ENCODE peak calls at places on chromosomes 11 and 22, in nine cellular contexts. One of them, this sample, is unnamed.

GRCh38 chr22:17368727-17369552 is at the start of gene CECR2:
- DNase-seq in SJSA1: no peak
- DNase-seq in lung: peak
- DNase-seq in neural progenitor cell: peak
- DNase-seq in dorsolateral prefrontal cortex: peak
- DNase-seq in gastrocnemius medialis: peak
- DNase-seq in CD4-positive, CD25-positive, alpha-beta regulatory T cell: no peak
- DNase-seq in psoas muscle: peak
- DNase-seq in aorta: no peak
- DNase-seq in this sample: peak

GRCh38 chr11:2760196-2760871 is 60.5 kb upstream of the KCNQ1OT1 start:
- DNase-seq in SJSA1: peak
- DNase-seq in lung: no peak
- DNase-seq in neural progenitor cell: no peak
- DNase-seq in dorsolateral prefrontal cortex: no peak
- DNase-seq in gastrocnemius medialis: no peak
- DNase-seq in CD4-positive, CD25-positive, alpha-beta regulatory T cell: no peak
- DNase-seq in psoas muscle: no peak
- DNase-seq in aorta: peak
- DNase-seq in this sample: no peak

GRCh38 chr11:128516886-128517285 is 70.5 kb downstream of the ETS1 start:
- DNase-seq in SJSA1: no peak
- DNase-seq in lung: no peak
- DNase-seq in neural progenitor cell: no peak
- DNase-seq in dorsolateral prefrontal cortex: no peak
- DNase-seq in gastrocnemius medialis: no peak
- DNase-seq in CD4-positive, CD25-positive, alpha-beta regulatory T cell: peak
- DNase-seq in psoas muscle: no peak
- DNase-seq in aorta: no peak
- DNase-seq in this sample: no peak

GRCh38 chr11:128437137-128437536 is 150.2 kb downstream of the ETS1 start:
- DNase-seq in SJSA1: no peak
- DNase-seq in lung: no peak
- DNase-seq in neural progenitor cell: no peak
- DNase-seq in dorsolateral prefrontal cortex: no peak
- DNase-seq in gastrocnemius medialis: no peak
- DNase-seq in CD4-positive, CD25-positive, alpha-beta regulatory T cell: no peak
- DNase-seq in psoas muscle: no peak
- DNase-seq in aorta: no peak
- DNase-seq in this sample: no peak

GRCh38 chr22:19578180-19579004 is 54.2 kb upstream of the CLDN5 start:
- DNase-seq in SJSA1: no peak
- DNase-seq in lung: no peak
- DNase-seq in neural progenitor cell: no peak
- DNase-seq in dorsolateral prefrontal cortex: no peak
- DNase-seq in gastrocnemius medialis: no peak
- DNase-seq in CD4-positive, CD25-positive, alpha-beta regulatory T cell: no peak
- DNase-seq in psoas muscle: no peak
- DNase-seq in aorta: no peak
- DNase-seq in this sample: no peak

GRCh38 chr11:88246680-88247079 is 71.4 kb upstream of the RAB38 start:
- DNase-seq in SJSA1: no peak
- DNase-seq in lung: no peak
- DNase-seq in neural progenitor cell: no peak
- DNase-seq in dorsolateral prefrontal cortex: no peak
- DNase-seq in gastrocnemius medialis: no peak
- DNase-seq in CD4-positive, CD25-positive, alpha-beta regulatory T cell: no peak
- DNase-seq in psoas muscle: no peak
- DNase-seq in aorta: no peak
- DNase-seq in this sample: no peak

GRCh38 chr11:2779981-2780849 is 80.4 kb upstream of the KCNQ1OT1 start:
- DNase-seq in SJSA1: peak
- DNase-seq in lung: peak
- DNase-seq in neural progenitor cell: no peak
- DNase-seq in dorsolateral prefrontal cortex: peak
- DNase-seq in gastrocnemius medialis: peak
- DNase-seq in CD4-positive, CD25-positive, alpha-beta regulatory T cell: no peak
- DNase-seq in psoas muscle: peak
- DNase-seq in aorta: peak
- DNase-seq in this sample: no peak

GRCh38 chr11:119389611-119390254 is 8.2 kb upstream of the USP2 start:
- DNase-seq in SJSA1: no peak
- DNase-seq in lung: no peak
- DNase-seq in neural progenitor cell: peak
- DNase-seq in dorsolateral prefrontal cortex: no peak
- DNase-seq in gastrocnemius medialis: no peak
- DNase-seq in CD4-positive, CD25-positive, alpha-beta regulatory T cell: no peak
- DNase-seq in psoas muscle: no peak
- DNase-seq in aorta: no peak
- DNase-seq in this sample: no peak

GRCh38 chr22:41915783-41916493 is 1.1 kb upstream of the SHISA8 start:
- DNase-seq in SJSA1: no peak
- DNase-seq in lung: no peak
- DNase-seq in neural progenitor cell: peak
- DNase-seq in dorsolateral prefrontal cortex: no peak
- DNase-seq in gastrocnemius medialis: no peak
- DNase-seq in CD4-positive, CD25-positive, alpha-beta regulatory T cell: no peak
- DNase-seq in psoas muscle: no peak
- DNase-seq in aorta: no peak
- DNase-seq in this sample: no peak

GRCh38 chr11:69541501-69542313 is 60.2 kb downstream of the LINC01488 start:
- DNase-seq in SJSA1: no peak
- DNase-seq in lung: peak
- DNase-seq in neural progenitor cell: no peak
- DNase-seq in dorsolateral prefrontal cortex: no peak
- DNase-seq in gastrocnemius medialis: no peak
- DNase-seq in CD4-positive, CD25-positive, alpha-beta regulatory T cell: no peak
- DNase-seq in psoas muscle: no peak
- DNase-seq in aorta: no peak
- DNase-seq in this sample: no peak

GRCh38 chr22:28116261-28116673 is 197.2 kb upstream of the PITPNB start:
- DNase-seq in SJSA1: peak
- DNase-seq in lung: no peak
- DNase-seq in neural progenitor cell: no peak
- DNase-seq in dorsolateral prefrontal cortex: no peak
- DNase-seq in gastrocnemius medialis: peak
- DNase-seq in CD4-positive, CD25-positive, alpha-beta regulatory T cell: no peak
- DNase-seq in psoas muscle: peak
- DNase-seq in aorta: peak
- DNase-seq in this sample: no peak

GRCh38 chr11:117931971-117932370 is 2.8 kb upstream of the TMPRSS13 start:
- DNase-seq in SJSA1: no peak
- DNase-seq in lung: no peak
- DNase-seq in neural progenitor cell: no peak
- DNase-seq in dorsolateral prefrontal cortex: no peak
- DNase-seq in gastrocnemius medialis: no peak
- DNase-seq in CD4-positive, CD25-positive, alpha-beta regulatory T cell: no peak
- DNase-seq in psoas muscle: no peak
- DNase-seq in aorta: no peak
- DNase-seq in this sample: no peak

GRCh38 chr11:18329196-18329870 is 7.0 kb downstream of the GTF2H1 start:
- DNase-seq in SJSA1: no peak
- DNase-seq in lung: no peak
- DNase-seq in neural progenitor cell: no peak
- DNase-seq in dorsolateral prefrontal cortex: no peak
- DNase-seq in gastrocnemius medialis: no peak
- DNase-seq in CD4-positive, CD25-positive, alpha-beta regulatory T cell: no peak
- DNase-seq in psoas muscle: no peak
- DNase-seq in aorta: no peak
- DNase-seq in this sample: no peak

GRCh38 chr11:12502950-12503579 is 125.7 kb downstream of the PARVA start:
- DNase-seq in SJSA1: no peak
- DNase-seq in lung: no peak
- DNase-seq in neural progenitor cell: no peak
- DNase-seq in dorsolateral prefrontal cortex: no peak
- DNase-seq in gastrocnemius medialis: peak
- DNase-seq in CD4-positive, CD25-positive, alpha-beta regulatory T cell: no peak
- DNase-seq in psoas muscle: no peak
- DNase-seq in aorta: no peak
- DNase-seq in this sample: no peak

GRCh38 chr11:27699926-27700350 is 317 bp downstream of the BDNF start:
- DNase-seq in SJSA1: no peak
- DNase-seq in lung: no peak
- DNase-seq in neural progenitor cell: no peak
- DNase-seq in dorsolateral prefrontal cortex: no peak
- DNase-seq in gastrocnemius medialis: no peak
- DNase-seq in CD4-positive, CD25-positive, alpha-beta regulatory T cell: no peak
- DNase-seq in psoas muscle: no peak
- DNase-seq in aorta: no peak
- DNase-seq in this sample: peak

GRCh38 chr11:117809236-117810055 is 12.4 kb upstream of the DSCAML1 start:
- DNase-seq in SJSA1: peak
- DNase-seq in lung: no peak
- DNase-seq in neural progenitor cell: peak
- DNase-seq in dorsolateral prefrontal cortex: peak
- DNase-seq in gastrocnemius medialis: peak
- DNase-seq in CD4-positive, CD25-positive, alpha-beta regulatory T cell: peak
- DNase-seq in psoas muscle: peak
- DNase-seq in aorta: peak
- DNase-seq in this sample: peak

GRCh38 chr22:45686842-45687241 is 15.2 kb downstream of the ATXN10 start:
- DNase-seq in SJSA1: no peak
- DNase-seq in lung: no peak
- DNase-seq in neural progenitor cell: no peak
- DNase-seq in dorsolateral prefrontal cortex: no peak
- DNase-seq in gastrocnemius medialis: no peak
- DNase-seq in CD4-positive, CD25-positive, alpha-beta regulatory T cell: no peak
- DNase-seq in psoas muscle: no peak
- DNase-seq in aorta: no peak
- DNase-seq in this sample: no peak

GRCh38 chr11:102225689-102226562 is 91.4 kb upstream of the BIRC3 start:
- DNase-seq in SJSA1: peak
- DNase-seq in lung: no peak
- DNase-seq in neural progenitor cell: no peak
- DNase-seq in dorsolateral prefrontal cortex: no peak
- DNase-seq in gastrocnemius medialis: no peak
- DNase-seq in CD4-positive, CD25-positive, alpha-beta regulatory T cell: no peak
- DNase-seq in psoas muscle: no peak
- DNase-seq in aorta: no peak
- DNase-seq in this sample: no peak

DNA sequence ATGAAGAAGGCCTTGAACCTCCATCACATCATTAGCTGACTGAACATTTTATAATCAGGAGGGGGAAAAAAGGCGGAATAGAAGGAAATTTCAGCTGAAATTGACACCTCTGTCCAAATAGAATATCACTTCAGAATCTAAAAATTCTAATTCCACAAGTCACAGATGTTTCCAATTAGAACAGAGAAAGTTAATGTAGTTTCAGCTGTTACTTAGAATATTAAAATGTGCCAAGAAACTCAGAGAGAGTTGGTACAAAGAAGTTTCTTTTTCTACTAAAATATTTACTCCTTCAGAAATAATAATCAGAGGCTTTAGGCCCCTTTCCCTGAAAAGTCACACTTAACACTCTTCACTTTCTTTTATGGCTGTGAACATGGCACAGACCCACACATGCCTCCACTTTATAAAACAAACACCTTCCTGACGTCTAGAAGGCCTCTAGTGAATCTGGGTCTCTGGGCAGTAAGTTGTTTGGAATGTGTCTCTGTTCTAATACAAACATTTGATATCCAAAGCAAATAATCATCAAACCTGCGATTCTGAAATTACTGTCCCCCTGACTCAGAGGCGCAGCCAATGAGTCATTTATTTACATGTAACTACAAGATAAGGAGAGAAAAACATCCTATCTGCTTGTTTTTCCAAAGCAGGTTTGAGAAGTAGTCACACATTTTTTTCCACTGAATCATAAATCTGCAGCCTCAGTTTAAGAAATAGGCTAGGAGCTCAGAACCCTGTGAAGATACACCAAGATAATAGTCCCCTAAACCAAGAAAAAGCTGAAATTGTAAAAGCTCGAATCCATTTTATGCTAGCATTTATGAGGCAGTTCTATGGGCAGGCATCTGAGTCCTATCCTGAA is 148.4 kb downstream of the ME3 start:
- DNase-seq in SJSA1: peak
- DNase-seq in lung: no peak
- DNase-seq in neural progenitor cell: no peak
- DNase-seq in dorsolateral prefrontal cortex: no peak
- DNase-seq in gastrocnemius medialis: no peak
- DNase-seq in CD4-positive, CD25-positive, alpha-beta regulatory T cell: no peak
- DNase-seq in psoas muscle: no peak
- DNase-seq in aorta: no peak
- DNase-seq in this sample: no peak
- H3K27ac ChIP-seq in SJSA1: peak
- H3K27ac ChIP-seq in lung: no peak
- H3K27ac ChIP-seq in neural progenitor cell: no peak
- H3K27ac ChIP-seq in dorsolateral prefrontal cortex: no peak
- H3K27ac ChIP-seq in gastrocnemius medialis: no peak
- H3K27ac ChIP-seq in CD4-positive, CD25-positive, alpha-beta regulatory T cell: no peak
- H3K27ac ChIP-seq in psoas muscle: no peak
- H3K27ac ChIP-seq in aorta: peak
- H3K27ac ChIP-seq in this sample: no peak

GRCh38 chr22:48700566-48701295 is 1126.9 kb downstream of the BRD1 start:
- DNase-seq in SJSA1: no peak
- DNase-seq in lung: no peak
- DNase-seq in neural progenitor cell: no peak
- DNase-seq in dorsolateral prefrontal cortex: no peak
- DNase-seq in gastrocnemius medialis: no peak
- DNase-seq in CD4-positive, CD25-positive, alpha-beta regulatory T cell: no peak
- DNase-seq in psoas muscle: no peak
- DNase-seq in aorta: no peak
- DNase-seq in this sample: no peak
- H3K27ac ChIP-seq in SJSA1: no peak
- H3K27ac ChIP-seq in lung: no peak
- H3K27ac ChIP-seq in neural progenitor cell: peak
- H3K27ac ChIP-seq in dorsolateral prefrontal cortex: peak
- H3K27ac ChIP-seq in gastrocnemius medialis: no peak
- H3K27ac ChIP-seq in CD4-positive, CD25-positive, alpha-beta regulatory T cell: no peak
- H3K27ac ChIP-seq in psoas muscle: no peak
- H3K27ac ChIP-seq in aorta: no peak
- H3K27ac ChIP-seq in this sample: peak

DNA sequence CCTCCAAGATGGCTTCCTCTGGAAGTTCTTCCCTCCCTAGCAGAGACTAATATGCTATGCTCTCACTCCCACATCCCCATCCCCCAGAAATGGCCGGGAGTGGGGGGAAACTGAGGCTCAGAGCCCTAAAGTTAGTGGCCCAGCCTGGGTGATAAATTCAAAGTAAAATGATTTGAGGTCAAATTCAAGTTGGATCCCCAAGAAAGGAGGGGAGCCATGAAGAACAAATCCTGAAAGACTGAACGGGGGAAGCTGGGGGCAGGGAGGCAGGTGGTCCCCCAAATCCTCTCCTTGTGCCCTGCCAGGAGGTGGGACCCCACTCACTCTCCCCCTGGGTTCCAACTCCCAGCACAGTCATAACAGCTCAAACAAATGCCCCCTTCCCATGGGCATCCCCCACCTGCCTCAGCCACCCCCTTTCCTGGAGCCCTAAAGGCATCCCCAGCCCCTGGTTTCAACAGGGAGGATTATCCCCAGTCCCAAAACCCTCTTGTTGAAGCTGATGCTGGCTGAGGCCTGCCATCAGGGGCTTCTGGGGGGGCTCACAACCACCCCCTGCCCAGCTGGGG is 1.1 kb downstream of the CBX6 start:
- DNase-seq in SJSA1: no peak
- DNase-seq in lung: no peak
- DNase-seq in neural progenitor cell: peak
- DNase-seq in dorsolateral prefrontal cortex: peak
- DNase-seq in gastrocnemius medialis: no peak
- DNase-seq in CD4-positive, CD25-positive, alpha-beta regulatory T cell: no peak
- DNase-seq in psoas muscle: no peak
- DNase-seq in aorta: no peak
- DNase-seq in this sample: no peak
- H3K27ac ChIP-seq in SJSA1: no peak
- H3K27ac ChIP-seq in lung: peak
- H3K27ac ChIP-seq in neural progenitor cell: no peak
- H3K27ac ChIP-seq in dorsolateral prefrontal cortex: peak
- H3K27ac ChIP-seq in gastrocnemius medialis: peak
- H3K27ac ChIP-seq in CD4-positive, CD25-positive, alpha-beta regulatory T cell: peak
- H3K27ac ChIP-seq in psoas muscle: peak
- H3K27ac ChIP-seq in aorta: no peak
- H3K27ac ChIP-seq in this sample: peak

GRCh38 chr22:29309332-29310064 is 3.0 kb downstream of the GAS2L1 start:
- DNase-seq in SJSA1: peak
- DNase-seq in lung: no peak
- DNase-seq in neural progenitor cell: no peak
- DNase-seq in dorsolateral prefrontal cortex: no peak
- DNase-seq in gastrocnemius medialis: no peak
- DNase-seq in CD4-positive, CD25-positive, alpha-beta regulatory T cell: no peak
- DNase-seq in psoas muscle: no peak
- DNase-seq in aorta: peak
- DNase-seq in this sample: no peak
- H3K27ac ChIP-seq in SJSA1: no peak
- H3K27ac ChIP-seq in lung: peak
- H3K27ac ChIP-seq in neural progenitor cell: no peak
- H3K27ac ChIP-seq in dorsolateral prefrontal cortex: peak
- H3K27ac ChIP-seq in gastrocnemius medialis: peak
- H3K27ac ChIP-seq in CD4-positive, CD25-positive, alpha-beta regulatory T cell: no peak
- H3K27ac ChIP-seq in psoas muscle: peak
- H3K27ac ChIP-seq in aorta: peak
- H3K27ac ChIP-seq in this sample: no peak